ENCODE peak calls at places on chromosomes 7 and 10, in seven cellular contexts. W is pancreas; P is neural crest cell; V is fibroblast of pulmonary artery; E is epithelial cell of prostate; L is stimulated activated effector memory CD8-positive, alpha-beta T cell treated with anti-CD3 and anti-CD28 coated beads, Interleukin-12 subunit alpha, Interleukin-12 subunit beta, amount 100 ng/mL, for 72 hours; H is KBM-7. Q is an unnamed sample.

GRCh38 chr7:1550846-1551155 is 5.2 kb downstream of the TMEM184A start:
- DNase-seq in W (no peak), P (no peak), V (no peak), E (no peak), L (no peak), H (no peak), Q (no peak)

GRCh38 chr10:97089209-97089865 is 96.4 kb downstream of the SLIT1 start:
- DNase-seq in W (no peak), P (no peak), V (no peak), E (peak), L (no peak), H (no peak), Q (no peak)

GRCh38 chr7:50342616-50343114 is 38.1 kb downstream of the IKZF1 start:
- DNase-seq in W (no peak), P (no peak), V (peak), E (no peak), L (no peak), H (peak), Q (no peak)

GRCh38 chr10:62233494-62234283 is 35.0 kb downstream of the RTKN2 start:
- DNase-seq in W (no peak), P (no peak), V (peak), E (no peak), L (no peak), H (no peak), Q (no peak)

GRCh38 chr10:78448994-78449418 is 415.3 kb downstream of the RPS24 start:
- DNase-seq in W (no peak), P (no peak), V (no peak), E (no peak), L (no peak), H (no peak), Q (no peak)

GRCh38 chr10:35448687-35449662 is 112.7 kb downstream of the CCNY start:
- DNase-seq in W (peak), P (no peak), V (peak), E (no peak), L (no peak), H (peak), Q (no peak)

GRCh38 chr10:37304036-37304435 is 178.6 kb downstream of the ANKRD30A start:
- DNase-seq in W (no peak), P (no peak), V (no peak), E (no peak), L (no peak), H (no peak), Q (no peak)

GRCh38 chr7:99625961-99626360 is 9.2 kb downstream of the ZSCAN25 start:
- DNase-seq in W (no peak), P (no peak), V (no peak), E (no peak), L (no peak), H (no peak), Q (no peak)

GRCh38 chr10:125159932-125160855 is at the start of gene CTBP2:
- DNase-seq in W (peak), P (peak), V (peak), E (no peak), L (no peak), H (no peak), Q (no peak)

Q was measured in memory B cell.